ENCODE peak calls at places on chromosome 15, in eight cellular contexts. One of them, this sample, is unnamed.

GRCh38 chr15:25739687-25740121 is 123.4 kb downstream of the ATP10A start:
- DNase-seq in sigmoid colon: no peak
- DNase-seq in A549: peak
- DNase-seq in stomach: no peak
- DNase-seq in fibroblast of mammary gland: peak
- DNase-seq in transverse colon: no peak
- DNase-seq in AG09309: no peak
- DNase-seq in Panc1: no peak
- DNase-seq in this sample: peak

GRCh38 chr15:80920271-80920699 is 69.3 kb downstream of the MESD start:
- DNase-seq in sigmoid colon: no peak
- DNase-seq in A549: no peak
- DNase-seq in Panc1: no peak
- DNase-seq in fibroblast of mammary gland: no peak
- DNase-seq in transverse colon: no peak
- DNase-seq in AG09309: no peak
- DNase-seq in stomach: no peak
- DNase-seq in this sample: no peak

GRCh38 chr15:65083262-65083701 is 6.7 kb downstream of the KBTBD13 start:
- DNase-seq in sigmoid colon: peak
- DNase-seq in fibroblast of mammary gland: peak
- DNase-seq in A549: no peak
- DNase-seq in transverse colon: no peak
- DNase-seq in Panc1: no peak
- DNase-seq in AG09309: no peak
- DNase-seq in stomach: no peak
- DNase-seq in this sample: peak

GRCh38 chr15:84702961-84703482 is 12.9 kb downstream of the SEC11A start:
- DNase-seq in A549: no peak
- DNase-seq in stomach: peak
- DNase-seq in sigmoid colon: peak
- DNase-seq in fibroblast of mammary gland: peak
- DNase-seq in transverse colon: peak
- DNase-seq in AG09309: no peak
- DNase-seq in Panc1: no peak
- DNase-seq in this sample: peak

GRCh38 chr15:42134617-42135243 is 21.7 kb downstream of the PLA2G4F start:
- DNase-seq in AG09309: no peak
- DNase-seq in stomach: peak
- DNase-seq in fibroblast of mammary gland: no peak
- DNase-seq in transverse colon: no peak
- DNase-seq in sigmoid colon: peak
- DNase-seq in Panc1: no peak
- DNase-seq in A549: no peak
- DNase-seq in this sample: no peak

GRCh38 chr15:77944002-77944867 is 133.3 kb downstream of the TBC1D2B start:
- DNase-seq in fibroblast of mammary gland: peak
- DNase-seq in A549: no peak
- DNase-seq in AG09309: peak
- DNase-seq in sigmoid colon: peak
- DNase-seq in Panc1: no peak
- DNase-seq in transverse colon: peak
- DNase-seq in stomach: peak
- DNase-seq in this sample: peak

GRCh38 chr15:62163847-62164499 is 1.1 kb downstream of the C2CD4B start:
- DNase-seq in fibroblast of mammary gland: no peak
- DNase-seq in sigmoid colon: no peak
- DNase-seq in Panc1: no peak
- DNase-seq in stomach: peak
- DNase-seq in transverse colon: peak
- DNase-seq in A549: no peak
- DNase-seq in AG09309: no peak
- DNase-seq in this sample: peak

GRCh38 chr15:40470423-40471104 is at the start of gene CHST14:
- DNase-seq in Panc1: no peak
- DNase-seq in stomach: peak
- DNase-seq in fibroblast of mammary gland: peak
- DNase-seq in AG09309: no peak
- DNase-seq in sigmoid colon: peak
- DNase-seq in A549: peak
- DNase-seq in transverse colon: peak
- DNase-seq in this sample: peak

GRCh38 chr15:89615135-89615534 is 39.9 kb downstream of the TICRR start:
- DNase-seq in A549: no peak
- DNase-seq in Panc1: no peak
- DNase-seq in transverse colon: no peak
- DNase-seq in stomach: no peak
- DNase-seq in sigmoid colon: no peak
- DNase-seq in AG09309: no peak
- DNase-seq in fibroblast of mammary gland: no peak
- DNase-seq in this sample: no peak

GRCh38 chr15:31147456-31147855 is 45.9 kb upstream of the TRPM1 start:
- DNase-seq in fibroblast of mammary gland: no peak
- DNase-seq in stomach: no peak
- DNase-seq in Panc1: no peak
- DNase-seq in sigmoid colon: no peak
- DNase-seq in transverse colon: no peak
- DNase-seq in A549: no peak
- DNase-seq in AG09309: no peak
- DNase-seq in this sample: no peak

GRCh38 chr15:20294651-20295237 is 246.9 kb downstream of the GOLGA6L6 start:
- DNase-seq in sigmoid colon: no peak
- DNase-seq in A549: no peak
- DNase-seq in stomach: no peak
- DNase-seq in AG09309: no peak
- DNase-seq in transverse colon: no peak
- DNase-seq in fibroblast of mammary gland: no peak
- DNase-seq in Panc1: no peak
- DNase-seq in this sample: no peak

GRCh38 chr15:88241461-88241860 is 15.1 kb downstream of the NTRK3 start:
- DNase-seq in fibroblast of mammary gland: no peak
- DNase-seq in stomach: no peak
- DNase-seq in sigmoid colon: no peak
- DNase-seq in A549: no peak
- DNase-seq in AG09309: no peak
- DNase-seq in transverse colon: no peak
- DNase-seq in Panc1: no peak
- DNase-seq in this sample: no peak

GRCh38 chr15:97747342-97747741 is 213.2 kb upstream of the ARRDC4 start:
- DNase-seq in stomach: no peak
- DNase-seq in Panc1: no peak
- DNase-seq in fibroblast of mammary gland: no peak
- DNase-seq in transverse colon: no peak
- DNase-seq in AG09309: no peak
- DNase-seq in A549: no peak
- DNase-seq in sigmoid colon: no peak
- DNase-seq in this sample: no peak

GRCh38 chr15:73870700-73871408 is 2.5 kb upstream of the TBC1D21 start:
- DNase-seq in sigmoid colon: no peak
- DNase-seq in fibroblast of mammary gland: peak
- DNase-seq in AG09309: no peak
- DNase-seq in Panc1: no peak
- DNase-seq in transverse colon: peak
- DNase-seq in stomach: peak
- DNase-seq in A549: no peak
- DNase-seq in this sample: peak

GRCh38 chr15:81225161-81225671 is 28.5 kb downstream of the IL16 start:
- DNase-seq in AG09309: no peak
- DNase-seq in A549: no peak
- DNase-seq in transverse colon: peak
- DNase-seq in sigmoid colon: peak
- DNase-seq in fibroblast of mammary gland: peak
- DNase-seq in Panc1: no peak
- DNase-seq in stomach: no peak
- DNase-seq in this sample: no peak

GRCh38 chr15:82810863-82811421 is 1.5 kb downstream of the WHAMM start:
- DNase-seq in sigmoid colon: no peak
- DNase-seq in Panc1: no peak
- DNase-seq in A549: no peak
- DNase-seq in stomach: no peak
- DNase-seq in AG09309: no peak
- DNase-seq in fibroblast of mammary gland: no peak
- DNase-seq in transverse colon: no peak
- DNase-seq in this sample: peak

GRCh38 chr15:69141286-69141701 is 19.1 kb upstream of the GLCE start:
- DNase-seq in A549: peak
- DNase-seq in transverse colon: no peak
- DNase-seq in Panc1: no peak
- DNase-seq in AG09309: no peak
- DNase-seq in fibroblast of mammary gland: no peak
- DNase-seq in sigmoid colon: no peak
- DNase-seq in stomach: no peak
- DNase-seq in this sample: no peak
- TF ChIP-seq CTCF in A549: no peak
- TF ChIP-seq CTCF in transverse colon: no peak
- TF ChIP-seq CTCF in Panc1: no peak
- TF ChIP-seq CTCF in AG09309: no peak
- TF ChIP-seq CTCF in fibroblast of mammary gland: no peak
- TF ChIP-seq CTCF in sigmoid colon: no peak
- TF ChIP-seq CTCF in stomach: no peak
- TF ChIP-seq CTCF in this sample: no peak

GRCh38 chr15:68621535-68621934 is 42.7 kb downstream of the CORO2B start:
- DNase-seq in stomach: no peak
- DNase-seq in fibroblast of mammary gland: no peak
- DNase-seq in sigmoid colon: no peak
- DNase-seq in transverse colon: no peak
- DNase-seq in A549: no peak
- DNase-seq in AG09309: no peak
- DNase-seq in Panc1: no peak
- DNase-seq in this sample: no peak

GRCh38 chr15:68623301-68623892 is 44.6 kb downstream of the CORO2B start:
- DNase-seq in stomach: no peak
- DNase-seq in Panc1: no peak
- DNase-seq in fibroblast of mammary gland: peak
- DNase-seq in A549: no peak
- DNase-seq in sigmoid colon: no peak
- DNase-seq in AG09309: no peak
- DNase-seq in transverse colon: no peak
- DNase-seq in this sample: no peak

GRCh38 chr15:68618339-68619302 is 39.8 kb downstream of the CORO2B start:
- DNase-seq in A549: no peak
- DNase-seq in transverse colon: no peak
- DNase-seq in Panc1: no peak
- DNase-seq in stomach: no peak
- DNase-seq in fibroblast of mammary gland: peak
- DNase-seq in AG09309: no peak
- DNase-seq in sigmoid colon: no peak
- DNase-seq in this sample: peak

GRCh38 chr15:68619303-68619698 is 40.5 kb downstream of the CORO2B start:
- DNase-seq in fibroblast of mammary gland: no peak
- DNase-seq in sigmoid colon: no peak
- DNase-seq in AG09309: no peak
- DNase-seq in stomach: no peak
- DNase-seq in A549: no peak
- DNase-seq in Panc1: no peak
- DNase-seq in transverse colon: no peak
- DNase-seq in this sample: no peak

GRCh38 chr15:68620721-68621528 is 42.1 kb downstream of the CORO2B start:
- DNase-seq in A549: no peak
- DNase-seq in sigmoid colon: peak
- DNase-seq in fibroblast of mammary gland: peak
- DNase-seq in AG09309: peak
- DNase-seq in Panc1: no peak
- DNase-seq in stomach: peak
- DNase-seq in transverse colon: peak
- DNase-seq in this sample: peak
- H3K4me3 ChIP-seq in A549: no peak
- H3K4me3 ChIP-seq in sigmoid colon: no peak
- H3K4me3 ChIP-seq in fibroblast of mammary gland: no peak
- H3K4me3 ChIP-seq in AG09309: no peak
- H3K4me3 ChIP-seq in Panc1: no peak
- H3K4me3 ChIP-seq in stomach: no peak
- H3K4me3 ChIP-seq in transverse colon: no peak
- H3K4me3 ChIP-seq in this sample: peak

DNA sequence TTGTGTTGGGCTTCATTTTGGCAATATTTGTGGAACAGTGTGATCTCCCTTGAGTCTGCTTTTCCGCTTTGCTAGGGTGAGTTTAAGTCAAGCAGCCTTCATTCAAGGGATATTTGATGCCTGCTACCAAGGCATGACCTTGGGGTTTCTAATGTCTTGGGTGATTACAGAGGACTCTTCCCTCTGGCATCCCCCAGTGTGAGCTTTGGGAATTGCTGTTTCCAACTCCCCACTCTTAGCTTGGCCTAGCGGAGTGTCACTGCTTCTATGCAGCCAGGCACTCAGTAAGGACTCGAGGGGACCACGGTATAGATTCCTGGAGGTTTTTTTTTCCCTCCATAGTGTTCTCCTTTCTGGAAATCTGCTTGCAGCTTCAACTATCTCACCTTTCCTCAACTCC is 21.1 kb downstream of the GCNT3 start:
- DNase-seq in A549: peak
- DNase-seq in AG09309: no peak
- DNase-seq in sigmoid colon: no peak
- DNase-seq in fibroblast of mammary gland: peak
- DNase-seq in Panc1: no peak
- DNase-seq in stomach: no peak
- DNase-seq in transverse colon: no peak
- DNase-seq in this sample: peak
- TF ChIP-seq CTCF in A549: peak
- TF ChIP-seq CTCF in AG09309: peak
- TF ChIP-seq CTCF in sigmoid colon: no peak
- TF ChIP-seq CTCF in fibroblast of mammary gland: peak
- TF ChIP-seq CTCF in Panc1: peak
- TF ChIP-seq CTCF in stomach: no peak
- TF ChIP-seq CTCF in transverse colon: no peak
- TF ChIP-seq CTCF in this sample: peak

GRCh38 chr15:39413558-39413957 is 167.3 kb upstream of the THBS1 start:
- DNase-seq in AG09309: no peak
- DNase-seq in A549: no peak
- DNase-seq in fibroblast of mammary gland: peak
- DNase-seq in sigmoid colon: no peak
- DNase-seq in Panc1: no peak
- DNase-seq in stomach: no peak
- DNase-seq in transverse colon: no peak
- DNase-seq in this sample: peak
- H3K4me3 ChIP-seq in AG09309: no peak
- H3K4me3 ChIP-seq in A549: no peak
- H3K4me3 ChIP-seq in fibroblast of mammary gland: no peak
- H3K4me3 ChIP-seq in sigmoid colon: no peak
- H3K4me3 ChIP-seq in Panc1: no peak
- H3K4me3 ChIP-seq in stomach: no peak
- H3K4me3 ChIP-seq in transverse colon: no peak
- H3K4me3 ChIP-seq in this sample: no peak

GRCh38 chr15:75198560-75199346 is 2.9 kb upstream of the C15orf39 start:
- DNase-seq in AG09309: no peak
- DNase-seq in fibroblast of mammary gland: peak
- DNase-seq in Panc1: no peak
- DNase-seq in A549: no peak
- DNase-seq in transverse colon: peak
- DNase-seq in sigmoid colon: no peak
- DNase-seq in stomach: no peak
- DNase-seq in this sample: peak
- TF ChIP-seq CTCF in AG09309: no peak
- TF ChIP-seq CTCF in fibroblast of mammary gland: no peak
- TF ChIP-seq CTCF in Panc1: no peak
- TF ChIP-seq CTCF in A549: no peak
- TF ChIP-seq CTCF in transverse colon: no peak
- TF ChIP-seq CTCF in sigmoid colon: no peak
- TF ChIP-seq CTCF in stomach: no peak
- TF ChIP-seq CTCF in this sample: no peak

DNA sequence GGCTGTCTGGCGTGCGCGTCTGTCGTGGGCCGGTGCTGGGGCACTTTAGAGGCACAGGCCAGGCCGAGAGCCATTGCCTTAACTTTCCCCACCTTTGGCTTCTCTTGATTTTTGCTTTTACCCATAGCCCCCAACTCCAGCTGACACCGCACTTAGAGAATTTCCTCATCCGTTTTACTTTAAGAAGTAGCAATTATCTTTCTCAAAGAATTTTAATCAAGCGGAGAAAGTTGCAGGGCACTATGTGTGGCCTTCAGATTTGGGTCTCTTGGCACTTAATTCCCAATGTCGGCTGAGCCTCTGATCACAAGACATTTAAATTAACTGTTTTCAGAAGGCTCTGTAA is 1.2 kb downstream of the ALDH1A3 start:
- DNase-seq in AG09309: no peak
- DNase-seq in transverse colon: no peak
- DNase-seq in fibroblast of mammary gland: no peak
- DNase-seq in stomach: no peak
- DNase-seq in A549: no peak
- DNase-seq in Panc1: no peak
- DNase-seq in sigmoid colon: no peak
- DNase-seq in this sample: no peak
- H3K4me3 ChIP-seq in AG09309: no peak
- H3K4me3 ChIP-seq in transverse colon: peak
- H3K4me3 ChIP-seq in fibroblast of mammary gland: peak
- H3K4me3 ChIP-seq in stomach: peak
- H3K4me3 ChIP-seq in A549: no peak
- H3K4me3 ChIP-seq in Panc1: peak
- H3K4me3 ChIP-seq in sigmoid colon: peak
- H3K4me3 ChIP-seq in this sample: peak

This sample was measured in fibroblast of pulmonary artery.